ENCODE peak calls at places on chromosome 1, in ten cellular contexts. One of them, this sample, is unnamed.

GRCh38 chr1:64915381-64916274 is 50.7 kb downstream of the JAK1 start:
- DNase-seq in activated T-cell treated with anti-CD3 and anti-CD28 coated beads for 1 hour: no peak
- DNase-seq in C1 segment of cervical spinal cord: no peak
- DNase-seq in MM.1S: no peak
- DNase-seq in endothelial cell: no peak
- DNase-seq in EL: peak; percentile 82
- DNase-seq in activated naive CD4-positive, alpha-beta T cell: no peak
- DNase-seq in stimulated activated CD8-positive, alpha-beta memory T cell treated with anti-CD3 and anti-CD28 coated beads, Interleukin-12 subunit alpha, Interleukin-12 subunit beta, amount 100 ng/mL, for 4 hours: no peak
- DNase-seq in breast epithelium: peak; percentile 54
- DNase-seq in activated CD8-positive, alpha-beta memory T cell treated with anti-CD3 and anti-CD28 coated beads, Interleukin-2, amount 50 U/mL, for 4 hours: no peak
- DNase-seq in this sample: peak; percentile 80

GRCh38 chr1:176462671-176463225 is at the start of gene PAPPA2:
- DNase-seq in MM.1S: no peak
- DNase-seq in C1 segment of cervical spinal cord: no peak
- DNase-seq in activated CD8-positive, alpha-beta memory T cell treated with anti-CD3 and anti-CD28 coated beads, Interleukin-2, amount 50 U/mL, for 4 hours: no peak
- DNase-seq in activated naive CD4-positive, alpha-beta T cell: no peak
- DNase-seq in stimulated activated CD8-positive, alpha-beta memory T cell treated with anti-CD3 and anti-CD28 coated beads, Interleukin-12 subunit alpha, Interleukin-12 subunit beta, amount 100 ng/mL, for 4 hours: no peak
- DNase-seq in EL: no peak
- DNase-seq in breast epithelium: no peak
- DNase-seq in activated T-cell treated with anti-CD3 and anti-CD28 coated beads for 1 hour: no peak
- DNase-seq in endothelial cell: no peak
- DNase-seq in this sample: no peak

GRCh38 chr1:245860681-245861552 is 646.2 kb downstream of the SMYD3 start:
- DNase-seq in activated naive CD4-positive, alpha-beta T cell: no peak
- DNase-seq in C1 segment of cervical spinal cord: no peak
- DNase-seq in stimulated activated CD8-positive, alpha-beta memory T cell treated with anti-CD3 and anti-CD28 coated beads, Interleukin-12 subunit alpha, Interleukin-12 subunit beta, amount 100 ng/mL, for 4 hours: no peak
- DNase-seq in activated CD8-positive, alpha-beta memory T cell treated with anti-CD3 and anti-CD28 coated beads, Interleukin-2, amount 50 U/mL, for 4 hours: no peak
- DNase-seq in activated T-cell treated with anti-CD3 and anti-CD28 coated beads for 1 hour: no peak
- DNase-seq in endothelial cell: no peak
- DNase-seq in breast epithelium: no peak
- DNase-seq in MM.1S: no peak
- DNase-seq in EL: peak; percentile 23
- DNase-seq in this sample: no peak

GRCh38 chr1:2345297-2346075 is 45.9 kb downstream of the MORN1 start:
- DNase-seq in C1 segment of cervical spinal cord: no peak
- DNase-seq in activated T-cell treated with anti-CD3 and anti-CD28 coated beads for 1 hour: no peak
- DNase-seq in endothelial cell: no peak
- DNase-seq in activated naive CD4-positive, alpha-beta T cell: no peak
- DNase-seq in stimulated activated CD8-positive, alpha-beta memory T cell treated with anti-CD3 and anti-CD28 coated beads, Interleukin-12 subunit alpha, Interleukin-12 subunit beta, amount 100 ng/mL, for 4 hours: no peak
- DNase-seq in activated CD8-positive, alpha-beta memory T cell treated with anti-CD3 and anti-CD28 coated beads, Interleukin-2, amount 50 U/mL, for 4 hours: peak; percentile 11
- DNase-seq in MM.1S: no peak
- DNase-seq in breast epithelium: no peak
- DNase-seq in EL: no peak
- DNase-seq in this sample: no peak

GRCh38 chr1:3863231-3863935 is 6.1 kb downstream of the DFFB start:
- DNase-seq in activated CD8-positive, alpha-beta memory T cell treated with anti-CD3 and anti-CD28 coated beads, Interleukin-2, amount 50 U/mL, for 4 hours: no peak
- DNase-seq in C1 segment of cervical spinal cord: no peak
- DNase-seq in endothelial cell: no peak
- DNase-seq in stimulated activated CD8-positive, alpha-beta memory T cell treated with anti-CD3 and anti-CD28 coated beads, Interleukin-12 subunit alpha, Interleukin-12 subunit beta, amount 100 ng/mL, for 4 hours: no peak
- DNase-seq in activated T-cell treated with anti-CD3 and anti-CD28 coated beads for 1 hour: no peak
- DNase-seq in EL: no peak
- DNase-seq in activated naive CD4-positive, alpha-beta T cell: no peak
- DNase-seq in MM.1S: no peak
- DNase-seq in breast epithelium: no peak
- DNase-seq in this sample: no peak

GRCh38 chr1:157368363-157368762 is 184.0 kb downstream of the FCRL5 start:
- DNase-seq in activated naive CD4-positive, alpha-beta T cell: no peak
- DNase-seq in activated T-cell treated with anti-CD3 and anti-CD28 coated beads for 1 hour: no peak
- DNase-seq in MM.1S: no peak
- DNase-seq in C1 segment of cervical spinal cord: no peak
- DNase-seq in endothelial cell: no peak
- DNase-seq in EL: no peak
- DNase-seq in activated CD8-positive, alpha-beta memory T cell treated with anti-CD3 and anti-CD28 coated beads, Interleukin-2, amount 50 U/mL, for 4 hours: no peak
- DNase-seq in breast epithelium: no peak
- DNase-seq in stimulated activated CD8-positive, alpha-beta memory T cell treated with anti-CD3 and anti-CD28 coated beads, Interleukin-12 subunit alpha, Interleukin-12 subunit beta, amount 100 ng/mL, for 4 hours: no peak
- DNase-seq in this sample: no peak

GRCh38 chr1:55500601-55501000 is 285.4 kb upstream of the USP24 start:
- DNase-seq in C1 segment of cervical spinal cord: no peak
- DNase-seq in endothelial cell: no peak
- DNase-seq in EL: no peak
- DNase-seq in breast epithelium: no peak
- DNase-seq in stimulated activated CD8-positive, alpha-beta memory T cell treated with anti-CD3 and anti-CD28 coated beads, Interleukin-12 subunit alpha, Interleukin-12 subunit beta, amount 100 ng/mL, for 4 hours: no peak
- DNase-seq in activated T-cell treated with anti-CD3 and anti-CD28 coated beads for 1 hour: no peak
- DNase-seq in activated CD8-positive, alpha-beta memory T cell treated with anti-CD3 and anti-CD28 coated beads, Interleukin-2, amount 50 U/mL, for 4 hours: no peak
- DNase-seq in activated naive CD4-positive, alpha-beta T cell: no peak
- DNase-seq in MM.1S: no peak
- DNase-seq in this sample: no peak

GRCh38 chr1:98388431-98388830 is 273.1 kb upstream of the SNX7 start:
- DNase-seq in EL: peak; percentile 88
- DNase-seq in MM.1S: peak; percentile 69
- DNase-seq in activated naive CD4-positive, alpha-beta T cell: no peak
- DNase-seq in stimulated activated CD8-positive, alpha-beta memory T cell treated with anti-CD3 and anti-CD28 coated beads, Interleukin-12 subunit alpha, Interleukin-12 subunit beta, amount 100 ng/mL, for 4 hours: no peak
- DNase-seq in C1 segment of cervical spinal cord: no peak
- DNase-seq in activated CD8-positive, alpha-beta memory T cell treated with anti-CD3 and anti-CD28 coated beads, Interleukin-2, amount 50 U/mL, for 4 hours: no peak
- DNase-seq in activated T-cell treated with anti-CD3 and anti-CD28 coated beads for 1 hour: no peak
- DNase-seq in breast epithelium: no peak
- DNase-seq in endothelial cell: no peak
- DNase-seq in this sample: no peak

GRCh38 chr1:17045140-17045539 is 8.7 kb downstream of the SDHB start:
- DNase-seq in breast epithelium: no peak
- DNase-seq in activated CD8-positive, alpha-beta memory T cell treated with anti-CD3 and anti-CD28 coated beads, Interleukin-2, amount 50 U/mL, for 4 hours: no peak
- DNase-seq in EL: no peak
- DNase-seq in activated naive CD4-positive, alpha-beta T cell: no peak
- DNase-seq in MM.1S: no peak
- DNase-seq in C1 segment of cervical spinal cord: no peak
- DNase-seq in endothelial cell: no peak
- DNase-seq in stimulated activated CD8-positive, alpha-beta memory T cell treated with anti-CD3 and anti-CD28 coated beads, Interleukin-12 subunit alpha, Interleukin-12 subunit beta, amount 100 ng/mL, for 4 hours: no peak
- DNase-seq in activated T-cell treated with anti-CD3 and anti-CD28 coated beads for 1 hour: no peak
- DNase-seq in this sample: no peak

GRCh38 chr1:110259770-110260169 is 49.7 kb downstream of the KCNC4 start:
- DNase-seq in activated naive CD4-positive, alpha-beta T cell: no peak
- DNase-seq in activated CD8-positive, alpha-beta memory T cell treated with anti-CD3 and anti-CD28 coated beads, Interleukin-2, amount 50 U/mL, for 4 hours: no peak
- DNase-seq in activated T-cell treated with anti-CD3 and anti-CD28 coated beads for 1 hour: no peak
- DNase-seq in MM.1S: no peak
- DNase-seq in stimulated activated CD8-positive, alpha-beta memory T cell treated with anti-CD3 and anti-CD28 coated beads, Interleukin-12 subunit alpha, Interleukin-12 subunit beta, amount 100 ng/mL, for 4 hours: no peak
- DNase-seq in EL: no peak
- DNase-seq in C1 segment of cervical spinal cord: no peak
- DNase-seq in breast epithelium: no peak
- DNase-seq in endothelial cell: no peak
- DNase-seq in this sample: no peak

GRCh38 chr1:2376931-2377672 is 14.3 kb downstream of the MORN1 start:
- DNase-seq in C1 segment of cervical spinal cord: no peak
- DNase-seq in stimulated activated CD8-positive, alpha-beta memory T cell treated with anti-CD3 and anti-CD28 coated beads, Interleukin-12 subunit alpha, Interleukin-12 subunit beta, amount 100 ng/mL, for 4 hours: no peak
- DNase-seq in activated CD8-positive, alpha-beta memory T cell treated with anti-CD3 and anti-CD28 coated beads, Interleukin-2, amount 50 U/mL, for 4 hours: peak; percentile 6
- DNase-seq in EL: no peak
- DNase-seq in endothelial cell: no peak
- DNase-seq in activated T-cell treated with anti-CD3 and anti-CD28 coated beads for 1 hour: no peak
- DNase-seq in MM.1S: no peak
- DNase-seq in breast epithelium: no peak
- DNase-seq in activated naive CD4-positive, alpha-beta T cell: no peak
- DNase-seq in this sample: no peak

GRCh38 chr1:208349679-208350330 is 105.6 kb upstream of the PLXNA2 start:
- DNase-seq in endothelial cell: no peak
- DNase-seq in stimulated activated CD8-positive, alpha-beta memory T cell treated with anti-CD3 and anti-CD28 coated beads, Interleukin-12 subunit alpha, Interleukin-12 subunit beta, amount 100 ng/mL, for 4 hours: no peak
- DNase-seq in MM.1S: no peak
- DNase-seq in activated naive CD4-positive, alpha-beta T cell: no peak
- DNase-seq in activated CD8-positive, alpha-beta memory T cell treated with anti-CD3 and anti-CD28 coated beads, Interleukin-2, amount 50 U/mL, for 4 hours: no peak
- DNase-seq in activated T-cell treated with anti-CD3 and anti-CD28 coated beads for 1 hour: no peak
- DNase-seq in C1 segment of cervical spinal cord: no peak
- DNase-seq in EL: no peak
- DNase-seq in breast epithelium: no peak
- DNase-seq in this sample: no peak

GRCh38 chr1:162899422-162900168 is 38.6 kb upstream of the CCDC190 start:
- DNase-seq in activated CD8-positive, alpha-beta memory T cell treated with anti-CD3 and anti-CD28 coated beads, Interleukin-2, amount 50 U/mL, for 4 hours: no peak
- DNase-seq in activated naive CD4-positive, alpha-beta T cell: no peak
- DNase-seq in endothelial cell: no peak
- DNase-seq in C1 segment of cervical spinal cord: no peak
- DNase-seq in MM.1S: no peak
- DNase-seq in breast epithelium: no peak
- DNase-seq in EL: peak; percentile 88
- DNase-seq in stimulated activated CD8-positive, alpha-beta memory T cell treated with anti-CD3 and anti-CD28 coated beads, Interleukin-12 subunit alpha, Interleukin-12 subunit beta, amount 100 ng/mL, for 4 hours: no peak
- DNase-seq in activated T-cell treated with anti-CD3 and anti-CD28 coated beads for 1 hour: no peak
- DNase-seq in this sample: no peak

GRCh38 chr1:186143521-186143920 is 231.5 kb downstream of the TPR start:
- DNase-seq in stimulated activated CD8-positive, alpha-beta memory T cell treated with anti-CD3 and anti-CD28 coated beads, Interleukin-12 subunit alpha, Interleukin-12 subunit beta, amount 100 ng/mL, for 4 hours: no peak
- DNase-seq in activated T-cell treated with anti-CD3 and anti-CD28 coated beads for 1 hour: no peak
- DNase-seq in breast epithelium: no peak
- DNase-seq in EL: no peak
- DNase-seq in activated CD8-positive, alpha-beta memory T cell treated with anti-CD3 and anti-CD28 coated beads, Interleukin-2, amount 50 U/mL, for 4 hours: no peak
- DNase-seq in MM.1S: no peak
- DNase-seq in endothelial cell: no peak
- DNase-seq in activated naive CD4-positive, alpha-beta T cell: no peak
- DNase-seq in C1 segment of cervical spinal cord: no peak
- DNase-seq in this sample: no peak

GRCh38 chr1:15090373-15090772 is 63.2 kb upstream of the TMEM51 start:
- DNase-seq in stimulated activated CD8-positive, alpha-beta memory T cell treated with anti-CD3 and anti-CD28 coated beads, Interleukin-12 subunit alpha, Interleukin-12 subunit beta, amount 100 ng/mL, for 4 hours: no peak
- DNase-seq in C1 segment of cervical spinal cord: no peak
- DNase-seq in activated T-cell treated with anti-CD3 and anti-CD28 coated beads for 1 hour: no peak
- DNase-seq in endothelial cell: peak; percentile 86
- DNase-seq in EL: no peak
- DNase-seq in activated CD8-positive, alpha-beta memory T cell treated with anti-CD3 and anti-CD28 coated beads, Interleukin-2, amount 50 U/mL, for 4 hours: no peak
- DNase-seq in activated naive CD4-positive, alpha-beta T cell: no peak
- DNase-seq in MM.1S: peak; percentile 82
- DNase-seq in breast epithelium: peak; percentile 87
- DNase-seq in this sample: peak; percentile 91

GRCh38 chr1:206753141-206753540 is 17.4 kb upstream of the IL19 start:
- DNase-seq in activated CD8-positive, alpha-beta memory T cell treated with anti-CD3 and anti-CD28 coated beads, Interleukin-2, amount 50 U/mL, for 4 hours: no peak
- DNase-seq in activated T-cell treated with anti-CD3 and anti-CD28 coated beads for 1 hour: no peak
- DNase-seq in activated naive CD4-positive, alpha-beta T cell: no peak
- DNase-seq in endothelial cell: no peak
- DNase-seq in EL: peak; percentile 60
- DNase-seq in breast epithelium: no peak
- DNase-seq in MM.1S: no peak
- DNase-seq in stimulated activated CD8-positive, alpha-beta memory T cell treated with anti-CD3 and anti-CD28 coated beads, Interleukin-12 subunit alpha, Interleukin-12 subunit beta, amount 100 ng/mL, for 4 hours: no peak
- DNase-seq in C1 segment of cervical spinal cord: no peak
- DNase-seq in this sample: no peak

GRCh38 chr1:234770031-234770795 is 160.2 kb upstream of the IRF2BP2 start:
- DNase-seq in activated T-cell treated with anti-CD3 and anti-CD28 coated beads for 1 hour: no peak
- DNase-seq in C1 segment of cervical spinal cord: no peak
- DNase-seq in EL: no peak
- DNase-seq in endothelial cell: no peak
- DNase-seq in activated naive CD4-positive, alpha-beta T cell: peak; percentile 16
- DNase-seq in breast epithelium: no peak
- DNase-seq in stimulated activated CD8-positive, alpha-beta memory T cell treated with anti-CD3 and anti-CD28 coated beads, Interleukin-12 subunit alpha, Interleukin-12 subunit beta, amount 100 ng/mL, for 4 hours: no peak
- DNase-seq in activated CD8-positive, alpha-beta memory T cell treated with anti-CD3 and anti-CD28 coated beads, Interleukin-2, amount 50 U/mL, for 4 hours: no peak
- DNase-seq in MM.1S: no peak
- DNase-seq in this sample: peak; percentile 26

GRCh38 chr1:192700834-192701271 is 64.9 kb downstream of the RGS13 start:
- DNase-seq in MM.1S: no peak
- DNase-seq in breast epithelium: no peak
- DNase-seq in activated CD8-positive, alpha-beta memory T cell treated with anti-CD3 and anti-CD28 coated beads, Interleukin-2, amount 50 U/mL, for 4 hours: no peak
- DNase-seq in activated naive CD4-positive, alpha-beta T cell: no peak
- DNase-seq in activated T-cell treated with anti-CD3 and anti-CD28 coated beads for 1 hour: no peak
- DNase-seq in stimulated activated CD8-positive, alpha-beta memory T cell treated with anti-CD3 and anti-CD28 coated beads, Interleukin-12 subunit alpha, Interleukin-12 subunit beta, amount 100 ng/mL, for 4 hours: no peak
- DNase-seq in C1 segment of cervical spinal cord: no peak
- DNase-seq in EL: peak; percentile 84
- DNase-seq in endothelial cell: no peak
- DNase-seq in this sample: peak; percentile 32